ENCODE peak calls at places on chromosomes 11 and 22, in seven cellular contexts. H, Q, D, O, G, R and K are unnamed samples.

GRCh38 chr22:19105867-19106802 is 16.1 kb downstream of the DGCR2 start:
- DNase-seq in H (no peak), Q (no peak), D (no peak), O (no peak), G (no peak), R (no peak), K (peak)

GRCh38 chr11:92246637-92247036 is 22.0 kb downstream of the FAT3 start:
- DNase-seq in H (no peak), Q (no peak), D (no peak), O (no peak), G (no peak), R (no peak), K (no peak)

GRCh38 chr11:47264119-47264915 is 5.6 kb upstream of the MADD start:
- DNase-seq in H (no peak), Q (no peak), D (no peak), O (no peak), G (no peak), R (no peak), K (no peak)

GRCh38 chr11:9017773-9018172 is 14.0 kb upstream of the NRIP3 start:
- DNase-seq in H (no peak), Q (no peak), D (no peak), O (no peak), G (no peak), R (no peak), K (no peak)

GRCh38 chr11:67629386-67630229 is at the start of gene NUDT8:
- DNase-seq in H (peak), Q (peak), D (peak), O (peak), G (no peak), R (peak), K (peak)

GRCh38 chr22:45552580-45553332 is 50.1 kb downstream of the FBLN1 start:
- DNase-seq in H (no peak), Q (no peak), D (no peak), O (peak), G (no peak), R (no peak), K (peak)

GRCh38 chr11:126267650-126268049 is 1.0 kb downstream of the SRPRA start:
- DNase-seq in H (no peak), Q (no peak), D (no peak), O (no peak), G (no peak), R (no peak), K (no peak)

GRCh38 chr22:46803031-46803880 is 40.8 kb downstream of the TBC1D22A start:
- DNase-seq in H (no peak), Q (no peak), D (peak), O (peak), G (no peak), R (no peak), K (peak)

GRCh38 chr22:17733484-17733883 is 40.8 kb downstream of the BID start:
- DNase-seq in H (no peak), Q (no peak), D (no peak), O (no peak), G (no peak), R (no peak), K (no peak)

GRCh38 chr11:12248330-12248729 is 129.0 kb upstream of the PARVA start:
- DNase-seq in H (peak), Q (peak), D (no peak), O (no peak), G (no peak), R (peak), K (no peak)

GRCh38 chr22:26483043-26483438 is 542 bp downstream of the HPS4 start:
- DNase-seq in H (no peak), Q (no peak), D (no peak), O (no peak), G (no peak), R (no peak), K (no peak)

GRCh38 chr11:130164221-130164570 is 4.6 kb downstream of the ST14 start:
- DNase-seq in H (no peak), Q (no peak), D (no peak), O (no peak), G (no peak), R (no peak), K (no peak)

GRCh38 chr11:66363805-66364535 is 7.6 kb downstream of the SLC29A2 start:
- DNase-seq in H (no peak), Q (no peak), D (peak), O (no peak), G (no peak), R (no peak), K (peak)

GRCh38 chr11:59573216-59573615 is 42.4 kb downstream of the OSBP start:
- DNase-seq in H (no peak), Q (no peak), D (no peak), O (no peak), G (no peak), R (no peak), K (no peak)

GRCh38 chr11:123481647-123482046 is 51.6 kb downstream of the GRAMD1B start:
- DNase-seq in H (no peak), Q (no peak), D (no peak), O (no peak), G (no peak), R (no peak), K (no peak)

GRCh38 chr11:65574963-65575567 is 788 bp upstream of the EHBP1L1 start:
- DNase-seq in H (no peak), Q (no peak), D (peak), O (no peak), G (no peak), R (no peak), K (no peak)

GRCh38 chr11:9625158-9625557 is 38.7 kb upstream of the SWAP70 start:
- DNase-seq in H (no peak), Q (no peak), D (no peak), O (no peak), G (no peak), R (no peak), K (no peak)

GRCh38 chr22:35910013-35910860 is 118.4 kb downstream of the RBFOX2 start:
- DNase-seq in H (no peak), Q (no peak), D (no peak), O (no peak), G (no peak), R (no peak), K (no peak)

GRCh38 chr11:131787119-131787518 is 416.7 kb downstream of the NTM start:
- DNase-seq in H (no peak), Q (no peak), D (no peak), O (no peak), G (no peak), R (no peak), K (no peak)

GRCh38 chr11:35662061-35662648 is 420 bp upstream of the TRIM44 start:
- DNase-seq in H (peak), Q (no peak), D (no peak), O (no peak), G (no peak), R (no peak), K (no peak)

GRCh38 chr11:12052676-12053605 is 44.5 kb upstream of the DKK3 start:
- DNase-seq in H (no peak), Q (no peak), D (no peak), O (no peak), G (no peak), R (no peak), K (no peak)

GRCh38 chr22:24841261-24841660 is 35.2 kb downstream of the SGSM1 start:
- DNase-seq in H (no peak), Q (no peak), D (no peak), O (no peak), G (no peak), R (no peak), K (no peak)

GRCh38 chr22:31933406-31933805 is 10.9 kb upstream of the YWHAH start:
- DNase-seq in H (no peak), Q (no peak), D (no peak), O (no peak), G (no peak), R (no peak), K (no peak)

GRCh38 chr22:37196539-37197450 is 8.7 kb upstream of the C1QTNF6 start:
- DNase-seq in H (no peak), Q (no peak), D (no peak), O (peak), G (no peak), R (peak), K (no peak)

GRCh38 chr11:6911946-6912345 is 8.9 kb upstream of the OR2D3 start:
- DNase-seq in H (no peak), Q (no peak), D (no peak), O (no peak), G (no peak), R (no peak), K (no peak)